ENCODE peak calls at places on chromosome 18, in eight cellular contexts. One of them, this sample, is unnamed.

GRCh38 chr18:23862071-23862470 is 152.5 kb upstream of the TTC39C start:
- DNase-seq in coronary artery: no peak
- DNase-seq in NCI-H2029: no peak
- DNase-seq in SHP77 treated with DMSO at 0.1 percent for 48 hours: no peak
- DNase-seq in heart left ventricle: no peak
- DNase-seq in GM03348: peak; percentile 81
- DNase-seq in NCI-H748 treated with DMSO at 0.1 percent for 48 hours: no peak
- DNase-seq in cardiac fibroblast: peak; percentile 68
- DNase-seq in this sample: peak; percentile 75

GRCh38 chr18:12278153-12278764 is 24.1 kb downstream of the CIDEA start:
- DNase-seq in coronary artery: no peak
- DNase-seq in NCI-H2029: no peak
- DNase-seq in SHP77 treated with DMSO at 0.1 percent for 48 hours: no peak
- DNase-seq in heart left ventricle: peak; percentile 32
- DNase-seq in GM03348: peak; percentile 32
- DNase-seq in NCI-H748 treated with DMSO at 0.1 percent for 48 hours: no peak
- DNase-seq in cardiac fibroblast: no peak
- DNase-seq in this sample: no peak

GRCh38 chr18:62827397-62827796 is 112.1 kb downstream of the PHLPP1 start:
- DNase-seq in coronary artery: no peak
- DNase-seq in NCI-H2029: no peak
- DNase-seq in SHP77 treated with DMSO at 0.1 percent for 48 hours: no peak
- DNase-seq in heart left ventricle: no peak
- DNase-seq in GM03348: no peak
- DNase-seq in NCI-H748 treated with DMSO at 0.1 percent for 48 hours: no peak
- DNase-seq in cardiac fibroblast: no peak
- DNase-seq in this sample: no peak

GRCh38 chr18:9987931-9988330 is 74.1 kb downstream of the VAPA start:
- DNase-seq in coronary artery: no peak
- DNase-seq in NCI-H2029: peak; percentile 43
- DNase-seq in SHP77 treated with DMSO at 0.1 percent for 48 hours: peak; percentile 46
- DNase-seq in heart left ventricle: no peak
- DNase-seq in GM03348: no peak
- DNase-seq in NCI-H748 treated with DMSO at 0.1 percent for 48 hours: peak; percentile 84
- DNase-seq in cardiac fibroblast: no peak
- DNase-seq in this sample: no peak

GRCh38 chr18:45588284-45588683 is 27.0 kb upstream of the SLC14A2 start:
- DNase-seq in coronary artery: no peak
- DNase-seq in NCI-H2029: no peak
- DNase-seq in SHP77 treated with DMSO at 0.1 percent for 48 hours: no peak
- DNase-seq in heart left ventricle: no peak
- DNase-seq in GM03348: peak; percentile 52
- DNase-seq in NCI-H748 treated with DMSO at 0.1 percent for 48 hours: no peak
- DNase-seq in cardiac fibroblast: peak; percentile 36
- DNase-seq in this sample: no peak

GRCh38 chr18:48893061-48893558 is 57.7 kb downstream of the SMAD7 start:
- DNase-seq in coronary artery: no peak
- DNase-seq in NCI-H2029: no peak
- DNase-seq in SHP77 treated with DMSO at 0.1 percent for 48 hours: no peak
- DNase-seq in heart left ventricle: no peak
- DNase-seq in GM03348: no peak
- DNase-seq in NCI-H748 treated with DMSO at 0.1 percent for 48 hours: no peak
- DNase-seq in cardiac fibroblast: no peak
- DNase-seq in this sample: no peak

GRCh38 chr18:24959100-24959499 is 392.9 kb downstream of the ZNF521 start:
- DNase-seq in coronary artery: no peak
- DNase-seq in NCI-H2029: no peak
- DNase-seq in SHP77 treated with DMSO at 0.1 percent for 48 hours: no peak
- DNase-seq in heart left ventricle: no peak
- DNase-seq in GM03348: no peak
- DNase-seq in NCI-H748 treated with DMSO at 0.1 percent for 48 hours: no peak
- DNase-seq in cardiac fibroblast: no peak
- DNase-seq in this sample: no peak

GRCh38 chr18:52237551-52237950 is 102.4 kb upstream of the DCC start:
- DNase-seq in coronary artery: no peak
- DNase-seq in NCI-H2029: no peak
- DNase-seq in SHP77 treated with DMSO at 0.1 percent for 48 hours: no peak
- DNase-seq in heart left ventricle: no peak
- DNase-seq in GM03348: peak; percentile 17
- DNase-seq in NCI-H748 treated with DMSO at 0.1 percent for 48 hours: no peak
- DNase-seq in cardiac fibroblast: peak; percentile 43
- DNase-seq in this sample: no peak

GRCh38 chr18:56083889-56084288 is 495.9 kb upstream of the TCF4 start:
- DNase-seq in coronary artery: no peak
- DNase-seq in NCI-H2029: no peak
- DNase-seq in SHP77 treated with DMSO at 0.1 percent for 48 hours: no peak
- DNase-seq in heart left ventricle: no peak
- DNase-seq in GM03348: no peak
- DNase-seq in NCI-H748 treated with DMSO at 0.1 percent for 48 hours: no peak
- DNase-seq in cardiac fibroblast: no peak
- DNase-seq in this sample: no peak

GRCh38 chr18:36903215-36903928 is 74.4 kb downstream of the KIAA1328 start:
- DNase-seq in coronary artery: no peak
- DNase-seq in NCI-H2029: no peak
- DNase-seq in SHP77 treated with DMSO at 0.1 percent for 48 hours: no peak
- DNase-seq in heart left ventricle: no peak
- DNase-seq in GM03348: peak; percentile 4
- DNase-seq in NCI-H748 treated with DMSO at 0.1 percent for 48 hours: no peak
- DNase-seq in cardiac fibroblast: peak; percentile 46
- DNase-seq in this sample: no peak

GRCh38 chr18:3661121-3661520 is 211.1 kb downstream of the TGIF1 start:
- DNase-seq in coronary artery: no peak
- DNase-seq in NCI-H2029: no peak
- DNase-seq in SHP77 treated with DMSO at 0.1 percent for 48 hours: no peak
- DNase-seq in heart left ventricle: no peak
- DNase-seq in GM03348: no peak
- DNase-seq in NCI-H748 treated with DMSO at 0.1 percent for 48 hours: no peak
- DNase-seq in cardiac fibroblast: no peak
- DNase-seq in this sample: no peak

GRCh38 chr18:711330-711692 is 1.1 kb downstream of the ENOSF1 start:
- DNase-seq in coronary artery: no peak
- DNase-seq in NCI-H2029: no peak
- DNase-seq in SHP77 treated with DMSO at 0.1 percent for 48 hours: no peak
- DNase-seq in heart left ventricle: no peak
- DNase-seq in GM03348: no peak
- DNase-seq in NCI-H748 treated with DMSO at 0.1 percent for 48 hours: no peak
- DNase-seq in cardiac fibroblast: no peak
- DNase-seq in this sample: no peak

GRCh38 chr18:79912994-79913831 is 38.2 kb downstream of the SLC66A2 start:
- DNase-seq in coronary artery: peak; percentile 54
- DNase-seq in NCI-H2029: no peak
- DNase-seq in SHP77 treated with DMSO at 0.1 percent for 48 hours: no peak
- DNase-seq in heart left ventricle: no peak
- DNase-seq in GM03348: no peak
- DNase-seq in NCI-H748 treated with DMSO at 0.1 percent for 48 hours: no peak
- DNase-seq in cardiac fibroblast: no peak
- DNase-seq in this sample: no peak

GRCh38 chr18:24656044-24656443 is 195.6 kb downstream of the HRH4 start:
- DNase-seq in coronary artery: no peak
- DNase-seq in NCI-H2029: no peak
- DNase-seq in SHP77 treated with DMSO at 0.1 percent for 48 hours: no peak
- DNase-seq in heart left ventricle: no peak
- DNase-seq in GM03348: no peak
- DNase-seq in NCI-H748 treated with DMSO at 0.1 percent for 48 hours: no peak
- DNase-seq in cardiac fibroblast: no peak
- DNase-seq in this sample: no peak

GRCh38 chr18:22544626-22545025 is 126.9 kb upstream of the CTAGE1 start:
- DNase-seq in coronary artery: no peak
- DNase-seq in NCI-H2029: no peak
- DNase-seq in SHP77 treated with DMSO at 0.1 percent for 48 hours: no peak
- DNase-seq in heart left ventricle: no peak
- DNase-seq in GM03348: peak; percentile 22
- DNase-seq in NCI-H748 treated with DMSO at 0.1 percent for 48 hours: no peak
- DNase-seq in cardiac fibroblast: no peak
- DNase-seq in this sample: no peak

GRCh38 chr18:63379639-63379962 is 12.6 kb upstream of the KDSR start:
- DNase-seq in coronary artery: no peak
- DNase-seq in NCI-H2029: no peak
- DNase-seq in SHP77 treated with DMSO at 0.1 percent for 48 hours: no peak
- DNase-seq in heart left ventricle: no peak
- DNase-seq in GM03348: peak; percentile 13
- DNase-seq in NCI-H748 treated with DMSO at 0.1 percent for 48 hours: no peak
- DNase-seq in cardiac fibroblast: no peak
- DNase-seq in this sample: no peak

GRCh38 chr18:23540867-23541266 is 37.6 kb downstream of the RMC1 start:
- DNase-seq in coronary artery: no peak
- DNase-seq in NCI-H2029: no peak
- DNase-seq in SHP77 treated with DMSO at 0.1 percent for 48 hours: no peak
- DNase-seq in heart left ventricle: no peak
- DNase-seq in GM03348: no peak
- DNase-seq in NCI-H748 treated with DMSO at 0.1 percent for 48 hours: no peak
- DNase-seq in cardiac fibroblast: peak; percentile 75
- DNase-seq in this sample: peak; percentile 54

GRCh38 chr18:55401638-55402191 is 186.3 kb downstream of the TCF4 start:
- DNase-seq in coronary artery: no peak
- DNase-seq in NCI-H2029: no peak
- DNase-seq in SHP77 treated with DMSO at 0.1 percent for 48 hours: no peak
- DNase-seq in heart left ventricle: peak; percentile 46
- DNase-seq in GM03348: peak; percentile 61
- DNase-seq in NCI-H748 treated with DMSO at 0.1 percent for 48 hours: no peak
- DNase-seq in cardiac fibroblast: peak; percentile 89
- DNase-seq in this sample: peak; percentile 73

GRCh38 chr18:48943736-48944527 is 6.8 kb downstream of the SMAD7 start:
- DNase-seq in coronary artery: peak; percentile 69
- DNase-seq in NCI-H2029: no peak
- DNase-seq in SHP77 treated with DMSO at 0.1 percent for 48 hours: no peak
- DNase-seq in heart left ventricle: no peak
- DNase-seq in GM03348: no peak
- DNase-seq in NCI-H748 treated with DMSO at 0.1 percent for 48 hours: no peak
- DNase-seq in cardiac fibroblast: no peak
- DNase-seq in this sample: no peak

GRCh38 chr18:31591628-31592027 is at the start of gene TTR:
- DNase-seq in coronary artery: no peak
- DNase-seq in NCI-H2029: no peak
- DNase-seq in SHP77 treated with DMSO at 0.1 percent for 48 hours: no peak
- DNase-seq in heart left ventricle: no peak
- DNase-seq in GM03348: no peak
- DNase-seq in NCI-H748 treated with DMSO at 0.1 percent for 48 hours: no peak
- DNase-seq in cardiac fibroblast: no peak
- DNase-seq in this sample: no peak

GRCh38 chr18:58194028-58194427 is 150.0 kb downstream of the NEDD4L start:
- DNase-seq in coronary artery: no peak
- DNase-seq in NCI-H2029: no peak
- DNase-seq in SHP77 treated with DMSO at 0.1 percent for 48 hours: no peak
- DNase-seq in heart left ventricle: no peak
- DNase-seq in GM03348: no peak
- DNase-seq in NCI-H748 treated with DMSO at 0.1 percent for 48 hours: no peak
- DNase-seq in cardiac fibroblast: no peak
- DNase-seq in this sample: no peak

GRCh38 chr18:69031571-69032451 is 233.9 kb downstream of the CCDC102B start:
- DNase-seq in coronary artery: no peak
- DNase-seq in NCI-H2029: no peak
- DNase-seq in SHP77 treated with DMSO at 0.1 percent for 48 hours: no peak
- DNase-seq in heart left ventricle: no peak
- DNase-seq in GM03348: no peak
- DNase-seq in NCI-H748 treated with DMSO at 0.1 percent for 48 hours: no peak
- DNase-seq in cardiac fibroblast: no peak
- DNase-seq in this sample: no peak

GRCh38 chr18:25727281-25727680 is 363.1 kb downstream of the SS18 start:
- DNase-seq in coronary artery: no peak
- DNase-seq in NCI-H2029: peak; percentile 22
- DNase-seq in SHP77 treated with DMSO at 0.1 percent for 48 hours: no peak
- DNase-seq in heart left ventricle: no peak
- DNase-seq in GM03348: no peak
- DNase-seq in NCI-H748 treated with DMSO at 0.1 percent for 48 hours: no peak
- DNase-seq in cardiac fibroblast: no peak
- DNase-seq in this sample: no peak

GRCh38 chr18:30675072-30675471 is 367.5 kb downstream of the DSC3 start:
- DNase-seq in coronary artery: no peak
- DNase-seq in NCI-H2029: no peak
- DNase-seq in SHP77 treated with DMSO at 0.1 percent for 48 hours: no peak
- DNase-seq in heart left ventricle: no peak
- DNase-seq in GM03348: no peak
- DNase-seq in NCI-H748 treated with DMSO at 0.1 percent for 48 hours: no peak
- DNase-seq in cardiac fibroblast: no peak
- DNase-seq in this sample: no peak